ENCODE peak calls at places on chromosome 6, in six cellular contexts. One of them, this sample, is unnamed.

GRCh38 chr6:35218021-35218420 is 4.3 kb downstream of the SCUBE3 start:
- DNase-seq in HepG2: no peak
- DNase-seq in posterior vena cava: peak; percentile 72
- DNase-seq in WTC11: no peak
- DNase-seq in activated T-cell treated with anti-CD3 and anti-CD28 coated beads, Interleukin-2, amount 50 U/mL, for 24 hours: no peak
- DNase-seq in CD4-positive, alpha-beta T cell: no peak
- DNase-seq in this sample: no peak

GRCh38 chr6:150319924-150320323 is 48.9 kb upstream of the IYD start:
- DNase-seq in posterior vena cava: no peak
- DNase-seq in HepG2: no peak
- DNase-seq in CD4-positive, alpha-beta T cell: no peak
- DNase-seq in WTC11: no peak
- DNase-seq in activated T-cell treated with anti-CD3 and anti-CD28 coated beads, Interleukin-2, amount 50 U/mL, for 24 hours: no peak
- DNase-seq in this sample: no peak

GRCh38 chr6:165321555-165322145 is 12.2 kb upstream of the C6orf118 start:
- DNase-seq in WTC11: no peak
- DNase-seq in posterior vena cava: no peak
- DNase-seq in activated T-cell treated with anti-CD3 and anti-CD28 coated beads, Interleukin-2, amount 50 U/mL, for 24 hours: no peak
- DNase-seq in CD4-positive, alpha-beta T cell: no peak
- DNase-seq in HepG2: no peak
- DNase-seq in this sample: no peak

GRCh38 chr6:8082954-8083858 is 19.0 kb upstream of the BLOC1S5 start:
- DNase-seq in activated T-cell treated with anti-CD3 and anti-CD28 coated beads, Interleukin-2, amount 50 U/mL, for 24 hours: no peak
- DNase-seq in posterior vena cava: no peak
- DNase-seq in CD4-positive, alpha-beta T cell: no peak
- DNase-seq in WTC11: no peak
- DNase-seq in HepG2: no peak
- DNase-seq in this sample: no peak

GRCh38 chr6:105364243-105364642 is 38.6 kb downstream of the PREP start:
- DNase-seq in WTC11: no peak
- DNase-seq in CD4-positive, alpha-beta T cell: no peak
- DNase-seq in activated T-cell treated with anti-CD3 and anti-CD28 coated beads, Interleukin-2, amount 50 U/mL, for 24 hours: no peak
- DNase-seq in posterior vena cava: no peak
- DNase-seq in HepG2: no peak
- DNase-seq in this sample: no peak

GRCh38 chr6:53986721-53987526 is 124.3 kb upstream of the MLIP start:
- DNase-seq in posterior vena cava: no peak
- DNase-seq in HepG2: no peak
- DNase-seq in CD4-positive, alpha-beta T cell: no peak
- DNase-seq in activated T-cell treated with anti-CD3 and anti-CD28 coated beads, Interleukin-2, amount 50 U/mL, for 24 hours: no peak
- DNase-seq in WTC11: no peak
- DNase-seq in this sample: peak; percentile 4

GRCh38 chr6:10532392-10532791 is 11.2 kb downstream of the GCNT2 start:
- DNase-seq in activated T-cell treated with anti-CD3 and anti-CD28 coated beads, Interleukin-2, amount 50 U/mL, for 24 hours: no peak
- DNase-seq in posterior vena cava: no peak
- DNase-seq in CD4-positive, alpha-beta T cell: no peak
- DNase-seq in HepG2: no peak
- DNase-seq in WTC11: no peak
- DNase-seq in this sample: no peak

GRCh38 chr6:16766043-16766521 is 4.8 kb upstream of the ATXN1 start:
- DNase-seq in WTC11: no peak
- DNase-seq in CD4-positive, alpha-beta T cell: no peak
- DNase-seq in posterior vena cava: no peak
- DNase-seq in HepG2: no peak
- DNase-seq in activated T-cell treated with anti-CD3 and anti-CD28 coated beads, Interleukin-2, amount 50 U/mL, for 24 hours: no peak
- DNase-seq in this sample: no peak

This sample was measured in neural progenitor cell.